ENCODE peak calls at places on chromosomes 6 and 20, in eight cellular contexts. One of them, this sample, is unnamed.

GRCh38 chr20:4069741-4070140 is 54.4 kb upstream of the RNF24 start:
- DNase-seq in left lung: no peak
- DNase-seq in nephron progenitor cell: no peak
- DNase-seq in A549: no peak
- DNase-seq in stimulated activated CD4-positive, alpha-beta T cell treated with anti-CD3 and anti-CD28 coated beads, Interleukin-2, amount 100 ng/mL, for 48 hours: no peak
- DNase-seq in SW480: no peak
- DNase-seq in SIG-M5: no peak
- DNase-seq in upper lobe of right lung: no peak
- DNase-seq in this sample: no peak

GRCh38 chr20:18613553-18613952 is 25.7 kb downstream of the DTD1 start:
- DNase-seq in stimulated activated CD4-positive, alpha-beta T cell treated with anti-CD3 and anti-CD28 coated beads, Interleukin-2, amount 100 ng/mL, for 48 hours: no peak
- DNase-seq in SIG-M5: no peak
- DNase-seq in left lung: no peak
- DNase-seq in upper lobe of right lung: no peak
- DNase-seq in A549: peak
- DNase-seq in nephron progenitor cell: no peak
- DNase-seq in SW480: no peak
- DNase-seq in this sample: no peak

GRCh38 chr20:31484001-31484400 is 8.9 kb downstream of the REM1 start:
- DNase-seq in SW480: no peak
- DNase-seq in nephron progenitor cell: no peak
- DNase-seq in stimulated activated CD4-positive, alpha-beta T cell treated with anti-CD3 and anti-CD28 coated beads, Interleukin-2, amount 100 ng/mL, for 48 hours: no peak
- DNase-seq in left lung: no peak
- DNase-seq in SIG-M5: no peak
- DNase-seq in A549: no peak
- DNase-seq in upper lobe of right lung: no peak
- DNase-seq in this sample: peak

GRCh38 chr6:121285041-121285440 is 49.2 kb downstream of the TBC1D32 start:
- DNase-seq in upper lobe of right lung: no peak
- DNase-seq in left lung: no peak
- DNase-seq in SW480: no peak
- DNase-seq in nephron progenitor cell: no peak
- DNase-seq in A549: no peak
- DNase-seq in SIG-M5: no peak
- DNase-seq in stimulated activated CD4-positive, alpha-beta T cell treated with anti-CD3 and anti-CD28 coated beads, Interleukin-2, amount 100 ng/mL, for 48 hours: no peak
- DNase-seq in this sample: no peak

GRCh38 chr20:45630366-45630765 is 718 bp downstream of the WFDC9 start:
- DNase-seq in SIG-M5: no peak
- DNase-seq in upper lobe of right lung: no peak
- DNase-seq in A549: no peak
- DNase-seq in stimulated activated CD4-positive, alpha-beta T cell treated with anti-CD3 and anti-CD28 coated beads, Interleukin-2, amount 100 ng/mL, for 48 hours: no peak
- DNase-seq in nephron progenitor cell: no peak
- DNase-seq in SW480: no peak
- DNase-seq in left lung: no peak
- DNase-seq in this sample: no peak

GRCh38 chr20:62961310-62961783 is 8.8 kb downstream of the SLC17A9 start:
- DNase-seq in nephron progenitor cell: no peak
- DNase-seq in stimulated activated CD4-positive, alpha-beta T cell treated with anti-CD3 and anti-CD28 coated beads, Interleukin-2, amount 100 ng/mL, for 48 hours: no peak
- DNase-seq in SW480: no peak
- DNase-seq in left lung: no peak
- DNase-seq in upper lobe of right lung: no peak
- DNase-seq in SIG-M5: no peak
- DNase-seq in A549: no peak
- DNase-seq in this sample: no peak

GRCh38 chr6:136501514-136501913 is 48.7 kb downstream of the MAP7 start:
- DNase-seq in stimulated activated CD4-positive, alpha-beta T cell treated with anti-CD3 and anti-CD28 coated beads, Interleukin-2, amount 100 ng/mL, for 48 hours: no peak
- DNase-seq in A549: no peak
- DNase-seq in upper lobe of right lung: no peak
- DNase-seq in SIG-M5: no peak
- DNase-seq in left lung: no peak
- DNase-seq in nephron progenitor cell: no peak
- DNase-seq in SW480: no peak
- DNase-seq in this sample: no peak

GRCh38 chr6:21804941-21805610 is 211.5 kb downstream of the SOX4 start:
- DNase-seq in SIG-M5: no peak
- DNase-seq in left lung: no peak
- DNase-seq in A549: no peak
- DNase-seq in upper lobe of right lung: no peak
- DNase-seq in stimulated activated CD4-positive, alpha-beta T cell treated with anti-CD3 and anti-CD28 coated beads, Interleukin-2, amount 100 ng/mL, for 48 hours: no peak
- DNase-seq in nephron progenitor cell: no peak
- DNase-seq in SW480: no peak
- DNase-seq in this sample: no peak

GRCh38 chr6:81834141-81834621 is 81.7 kb upstream of the TENT5A start:
- DNase-seq in A549: no peak
- DNase-seq in SW480: no peak
- DNase-seq in nephron progenitor cell: no peak
- DNase-seq in stimulated activated CD4-positive, alpha-beta T cell treated with anti-CD3 and anti-CD28 coated beads, Interleukin-2, amount 100 ng/mL, for 48 hours: no peak
- DNase-seq in upper lobe of right lung: no peak
- DNase-seq in SIG-M5: no peak
- DNase-seq in left lung: no peak
- DNase-seq in this sample: no peak

GRCh38 chr6:149438855-149439254 is 38.8 kb downstream of the SUMO4 start:
- DNase-seq in SW480: no peak
- DNase-seq in A549: no peak
- DNase-seq in stimulated activated CD4-positive, alpha-beta T cell treated with anti-CD3 and anti-CD28 coated beads, Interleukin-2, amount 100 ng/mL, for 48 hours: no peak
- DNase-seq in nephron progenitor cell: no peak
- DNase-seq in left lung: no peak
- DNase-seq in SIG-M5: no peak
- DNase-seq in upper lobe of right lung: no peak
- DNase-seq in this sample: no peak

GRCh38 chr20:19017104-19017690 is 195.2 kb upstream of the SLC24A3 start:
- DNase-seq in nephron progenitor cell: no peak
- DNase-seq in SIG-M5: no peak
- DNase-seq in SW480: no peak
- DNase-seq in A549: no peak
- DNase-seq in upper lobe of right lung: no peak
- DNase-seq in stimulated activated CD4-positive, alpha-beta T cell treated with anti-CD3 and anti-CD28 coated beads, Interleukin-2, amount 100 ng/mL, for 48 hours: no peak
- DNase-seq in left lung: no peak
- DNase-seq in this sample: no peak

GRCh38 chr6:155818698-155819097 is 363.1 kb upstream of the NOX3 start:
- DNase-seq in upper lobe of right lung: no peak
- DNase-seq in A549: no peak
- DNase-seq in SW480: no peak
- DNase-seq in SIG-M5: no peak
- DNase-seq in left lung: no peak
- DNase-seq in nephron progenitor cell: no peak
- DNase-seq in stimulated activated CD4-positive, alpha-beta T cell treated with anti-CD3 and anti-CD28 coated beads, Interleukin-2, amount 100 ng/mL, for 48 hours: no peak
- DNase-seq in this sample: no peak

GRCh38 chr6:27168586-27169443 is 78.7 kb upstream of the PRSS16 start:
- DNase-seq in SW480: no peak
- DNase-seq in stimulated activated CD4-positive, alpha-beta T cell treated with anti-CD3 and anti-CD28 coated beads, Interleukin-2, amount 100 ng/mL, for 48 hours: no peak
- DNase-seq in nephron progenitor cell: no peak
- DNase-seq in upper lobe of right lung: no peak
- DNase-seq in left lung: no peak
- DNase-seq in A549: no peak
- DNase-seq in SIG-M5: no peak
- DNase-seq in this sample: no peak

GRCh38 chr20:58179432-58180099 is 48.9 kb downstream of the ANKRD60 start:
- DNase-seq in A549: peak
- DNase-seq in nephron progenitor cell: peak
- DNase-seq in SIG-M5: no peak
- DNase-seq in left lung: peak
- DNase-seq in upper lobe of right lung: peak
- DNase-seq in SW480: peak
- DNase-seq in stimulated activated CD4-positive, alpha-beta T cell treated with anti-CD3 and anti-CD28 coated beads, Interleukin-2, amount 100 ng/mL, for 48 hours: peak
- DNase-seq in this sample: peak

GRCh38 chr6:21071783-21072468 is 521.6 kb upstream of the SOX4 start:
- DNase-seq in left lung: no peak
- DNase-seq in nephron progenitor cell: no peak
- DNase-seq in A549: no peak
- DNase-seq in stimulated activated CD4-positive, alpha-beta T cell treated with anti-CD3 and anti-CD28 coated beads, Interleukin-2, amount 100 ng/mL, for 48 hours: no peak
- DNase-seq in SIG-M5: no peak
- DNase-seq in SW480: no peak
- DNase-seq in upper lobe of right lung: no peak
- DNase-seq in this sample: no peak

GRCh38 chr6:143339223-143339622 is 111.3 kb downstream of the ADAT2 start:
- DNase-seq in stimulated activated CD4-positive, alpha-beta T cell treated with anti-CD3 and anti-CD28 coated beads, Interleukin-2, amount 100 ng/mL, for 48 hours: no peak
- DNase-seq in left lung: no peak
- DNase-seq in SW480: no peak
- DNase-seq in upper lobe of right lung: no peak
- DNase-seq in A549: no peak
- DNase-seq in SIG-M5: no peak
- DNase-seq in nephron progenitor cell: no peak
- DNase-seq in this sample: no peak

GRCh38 chr6:136696238-136696637 is 96.0 kb downstream of the MAP3K5 start:
- DNase-seq in SW480: no peak
- DNase-seq in SIG-M5: no peak
- DNase-seq in nephron progenitor cell: no peak
- DNase-seq in upper lobe of right lung: no peak
- DNase-seq in stimulated activated CD4-positive, alpha-beta T cell treated with anti-CD3 and anti-CD28 coated beads, Interleukin-2, amount 100 ng/mL, for 48 hours: no peak
- DNase-seq in A549: no peak
- DNase-seq in left lung: no peak
- DNase-seq in this sample: no peak

GRCh38 chr20:49006446-49006980 is 39.6 kb upstream of the CSE1L start:
- DNase-seq in stimulated activated CD4-positive, alpha-beta T cell treated with anti-CD3 and anti-CD28 coated beads, Interleukin-2, amount 100 ng/mL, for 48 hours: no peak
- DNase-seq in nephron progenitor cell: no peak
- DNase-seq in left lung: no peak
- DNase-seq in A549: no peak
- DNase-seq in SIG-M5: no peak
- DNase-seq in SW480: no peak
- DNase-seq in upper lobe of right lung: no peak
- DNase-seq in this sample: no peak

GRCh38 chr6:84762220-84762940 is 2.0 kb downstream of the TBX18 start:
- DNase-seq in upper lobe of right lung: no peak
- DNase-seq in nephron progenitor cell: peak
- DNase-seq in SW480: peak
- DNase-seq in A549: peak
- DNase-seq in left lung: no peak
- DNase-seq in SIG-M5: no peak
- DNase-seq in stimulated activated CD4-positive, alpha-beta T cell treated with anti-CD3 and anti-CD28 coated beads, Interleukin-2, amount 100 ng/mL, for 48 hours: no peak
- DNase-seq in this sample: no peak

GRCh38 chr6:149094934-149095341 is 222.6 kb upstream of the TAB2 start:
- DNase-seq in A549: no peak
- DNase-seq in SW480: no peak
- DNase-seq in left lung: no peak
- DNase-seq in stimulated activated CD4-positive, alpha-beta T cell treated with anti-CD3 and anti-CD28 coated beads, Interleukin-2, amount 100 ng/mL, for 48 hours: no peak
- DNase-seq in upper lobe of right lung: no peak
- DNase-seq in nephron progenitor cell: no peak
- DNase-seq in SIG-M5: no peak
- DNase-seq in this sample: no peak

GRCh38 chr6:154039231-154039842 is at the start of gene OPRM1:
- DNase-seq in upper lobe of right lung: peak
- DNase-seq in SIG-M5: no peak
- DNase-seq in stimulated activated CD4-positive, alpha-beta T cell treated with anti-CD3 and anti-CD28 coated beads, Interleukin-2, amount 100 ng/mL, for 48 hours: peak
- DNase-seq in left lung: no peak
- DNase-seq in A549: no peak
- DNase-seq in nephron progenitor cell: peak
- DNase-seq in SW480: no peak
- DNase-seq in this sample: peak

GRCh38 chr6:91626935-91627334 is 1040.1 kb upstream of the MAP3K7 start:
- DNase-seq in stimulated activated CD4-positive, alpha-beta T cell treated with anti-CD3 and anti-CD28 coated beads, Interleukin-2, amount 100 ng/mL, for 48 hours: no peak
- DNase-seq in A549: no peak
- DNase-seq in SW480: no peak
- DNase-seq in nephron progenitor cell: no peak
- DNase-seq in SIG-M5: no peak
- DNase-seq in left lung: no peak
- DNase-seq in upper lobe of right lung: no peak
- DNase-seq in this sample: no peak

GRCh38 chr6:157861814-157862213 is 38.8 kb downstream of the SNX9 start:
- DNase-seq in stimulated activated CD4-positive, alpha-beta T cell treated with anti-CD3 and anti-CD28 coated beads, Interleukin-2, amount 100 ng/mL, for 48 hours: no peak
- DNase-seq in SIG-M5: no peak
- DNase-seq in left lung: no peak
- DNase-seq in A549: no peak
- DNase-seq in SW480: peak
- DNase-seq in upper lobe of right lung: no peak
- DNase-seq in nephron progenitor cell: no peak
- DNase-seq in this sample: no peak

GRCh38 chr6:21869085-21869771 is 275.7 kb downstream of the SOX4 start:
- DNase-seq in nephron progenitor cell: no peak
- DNase-seq in stimulated activated CD4-positive, alpha-beta T cell treated with anti-CD3 and anti-CD28 coated beads, Interleukin-2, amount 100 ng/mL, for 48 hours: no peak
- DNase-seq in A549: no peak
- DNase-seq in SW480: no peak
- DNase-seq in SIG-M5: no peak
- DNase-seq in upper lobe of right lung: no peak
- DNase-seq in left lung: no peak
- DNase-seq in this sample: no peak

GRCh38 chr6:54754406-54754805 is 92.2 kb upstream of the FAM83B start:
- DNase-seq in SIG-M5: no peak
- DNase-seq in left lung: no peak
- DNase-seq in nephron progenitor cell: no peak
- DNase-seq in upper lobe of right lung: no peak
- DNase-seq in SW480: no peak
- DNase-seq in A549: no peak
- DNase-seq in stimulated activated CD4-positive, alpha-beta T cell treated with anti-CD3 and anti-CD28 coated beads, Interleukin-2, amount 100 ng/mL, for 48 hours: no peak
- DNase-seq in this sample: no peak

GRCh38 chr6:152637422-152638047 is 373 bp upstream of the SYNE1 start:
- DNase-seq in nephron progenitor cell: no peak
- DNase-seq in A549: no peak
- DNase-seq in SIG-M5: no peak
- DNase-seq in left lung: no peak
- DNase-seq in upper lobe of right lung: no peak
- DNase-seq in stimulated activated CD4-positive, alpha-beta T cell treated with anti-CD3 and anti-CD28 coated beads, Interleukin-2, amount 100 ng/mL, for 48 hours: no peak
- DNase-seq in SW480: no peak
- DNase-seq in this sample: no peak

GRCh38 chr6:5172057-5172683 is 87.0 kb downstream of the PPP1R3G start:
- DNase-seq in nephron progenitor cell: peak
- DNase-seq in stimulated activated CD4-positive, alpha-beta T cell treated with anti-CD3 and anti-CD28 coated beads, Interleukin-2, amount 100 ng/mL, for 48 hours: no peak
- DNase-seq in upper lobe of right lung: no peak
- DNase-seq in SW480: peak
- DNase-seq in A549: no peak
- DNase-seq in left lung: no peak
- DNase-seq in SIG-M5: no peak
- DNase-seq in this sample: no peak

GRCh38 chr6:1562171-1562955 is 47.4 kb upstream of the FOXC1 start:
- DNase-seq in SIG-M5: no peak
- DNase-seq in upper lobe of right lung: no peak
- DNase-seq in A549: no peak
- DNase-seq in SW480: peak
- DNase-seq in nephron progenitor cell: no peak
- DNase-seq in left lung: no peak
- DNase-seq in stimulated activated CD4-positive, alpha-beta T cell treated with anti-CD3 and anti-CD28 coated beads, Interleukin-2, amount 100 ng/mL, for 48 hours: no peak
- DNase-seq in this sample: no peak

GRCh38 chr6:71248866-71249265 is 39.7 kb upstream of the OGFRL1 start:
- DNase-seq in A549: no peak
- DNase-seq in upper lobe of right lung: no peak
- DNase-seq in SIG-M5: no peak
- DNase-seq in nephron progenitor cell: no peak
- DNase-seq in stimulated activated CD4-positive, alpha-beta T cell treated with anti-CD3 and anti-CD28 coated beads, Interleukin-2, amount 100 ng/mL, for 48 hours: no peak
- DNase-seq in SW480: no peak
- DNase-seq in left lung: no peak
- DNase-seq in this sample: no peak

This sample was measured in HAP-1.